ENCODE peak calls at places on chromosomes 11 and 22, in four cellular contexts. L, V, X and I are unnamed samples.

GRCh38 chr11:29263971-29264682 is 752.7 kb downstream of the KCNA4 start:
- DNase-seq in L (no peak), V (no peak), X (no peak), I (no peak)

GRCh38 chr11:90764691-90765090 is 541.8 kb upstream of the CHORDC1 start:
- DNase-seq in L (no peak), V (no peak), X (no peak), I (no peak)

GRCh38 chr11:78699606-78700005 is 124.9 kb upstream of the NARS2 start:
- DNase-seq in L (no peak), V (no peak), X (no peak), I (no peak)

GRCh38 chr11:17256512-17256911 is 20.0 kb upstream of the NUCB2 start:
- DNase-seq in L (no peak), V (no peak), X (no peak), I (peak)

GRCh38 chr22:19723165-19723989 is at the start of gene GP1BB:
- DNase-seq in L (no peak), V (no peak), X (peak), I (peak)

GRCh38 chr11:18727499-18728236 is 1.7 kb upstream of the IGSF22 start:
- DNase-seq in L (no peak), V (peak), X (peak), I (peak)

GRCh38 chr22:19868773-19869471 is 14.2 kb upstream of the GNB1L start:
- DNase-seq in L (no peak), V (no peak), X (peak), I (no peak)

GRCh38 chr11:108788565-108789199 is 123.8 kb downstream of the DDX10 start:
- DNase-seq in L (no peak), V (no peak), X (no peak), I (peak)

GRCh38 chr11:84922836-84923235 is 704.3 kb downstream of the DLG2 start:
- DNase-seq in L (no peak), V (no peak), X (no peak), I (no peak)

GRCh38 chr11:74092425-74092824 is 78.4 kb downstream of the C2CD3 start:
- DNase-seq in L (no peak), V (no peak), X (no peak), I (no peak)

GRCh38 chr22:20583471-20583922 is 76.1 kb downstream of the MED15 start:
- DNase-seq in L (no peak), V (no peak), X (no peak), I (no peak)

DNA sequence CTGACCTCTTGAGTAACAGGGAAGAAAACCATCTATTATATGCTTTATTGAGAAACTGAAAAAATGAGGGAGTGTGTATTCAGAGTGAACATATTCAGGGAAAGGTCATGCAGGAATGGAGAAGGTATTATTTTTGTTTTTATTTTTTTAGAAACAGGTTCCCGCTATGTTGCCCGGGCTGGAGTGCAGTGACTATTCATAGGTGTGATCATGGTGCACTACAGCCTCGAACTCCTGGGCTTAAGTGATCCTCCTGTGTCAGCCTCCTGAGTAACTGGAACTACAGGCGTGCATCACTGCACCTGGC is 8.7 kb upstream of the RCE1 start:
- DNase-seq in L (no peak), V (no peak), X (no peak), I (no peak)
- TF ChIP-seq CTCF in L (no peak), V (no peak), X (no peak), I (no peak)

GRCh38 chr11:118635237-118635591 is 27.8 kb downstream of the PHLDB1 start:
- DNase-seq in L (no peak), V (no peak), X (no peak), I (no peak)
- H3K27ac ChIP-seq in L (peak), V (no peak), X (peak), I (no peak)

DNA sequence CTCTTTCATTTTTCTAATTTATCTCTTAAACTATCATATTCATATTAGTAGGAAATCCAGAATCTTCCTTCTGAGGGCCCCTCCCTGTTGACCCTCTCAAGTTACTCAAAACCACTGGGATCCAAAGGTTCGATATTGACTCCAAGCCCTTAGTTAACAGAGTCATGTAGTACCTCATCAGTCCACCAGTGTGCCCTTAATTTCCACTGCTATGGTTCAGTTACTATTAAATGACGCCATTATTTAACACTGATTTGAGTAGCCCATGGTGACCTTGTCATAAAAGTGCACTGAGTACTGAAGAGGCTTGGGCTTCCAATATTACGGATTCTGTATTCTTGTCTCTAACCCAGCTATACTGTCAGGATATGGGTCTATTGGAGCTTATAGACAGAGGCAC is 91.9 kb upstream of the MS4A8 start:
- DNase-seq in L (no peak), V (no peak), X (no peak), I (no peak)
- TF ChIP-seq CTCF in L (no peak), V (no peak), X (no peak), I (no peak)

DNA sequence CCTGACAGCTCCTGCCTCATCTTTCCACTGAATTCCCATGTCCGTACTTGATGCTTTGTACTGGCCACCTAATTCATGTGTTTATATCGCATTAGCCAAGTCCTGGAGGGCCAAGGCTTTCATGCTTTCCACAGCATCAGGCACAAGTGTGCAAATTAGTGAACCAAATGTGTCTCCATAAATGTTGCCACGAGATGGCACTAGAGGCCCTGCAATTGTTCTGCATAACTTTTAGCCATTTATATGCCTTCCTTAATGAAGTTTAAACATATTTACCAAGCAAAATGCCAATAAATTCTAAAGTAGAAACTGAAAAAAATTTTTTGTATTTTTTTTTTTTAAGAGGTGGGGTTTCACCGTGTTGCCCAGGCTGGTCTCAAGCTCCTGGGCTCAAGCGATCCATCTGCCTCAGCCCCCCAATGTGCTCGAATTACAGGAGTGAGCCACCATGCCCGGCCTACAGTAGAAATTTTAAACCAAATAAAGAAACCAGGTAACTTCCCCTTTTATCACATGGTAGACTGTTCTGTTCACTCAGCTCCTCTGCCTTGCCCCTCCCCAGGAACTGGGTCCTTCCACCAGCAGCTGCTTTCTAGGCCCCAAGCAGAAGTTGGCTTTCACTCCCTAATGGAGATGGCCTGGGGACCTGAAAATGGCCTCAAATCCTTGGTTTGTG is 20.8 kb upstream of the IL18BP start:
- DNase-seq in L (peak), V (peak), X (peak), I (peak)
- H3K27ac ChIP-seq in L (no peak), V (peak), X (no peak), I (no peak)

DNA sequence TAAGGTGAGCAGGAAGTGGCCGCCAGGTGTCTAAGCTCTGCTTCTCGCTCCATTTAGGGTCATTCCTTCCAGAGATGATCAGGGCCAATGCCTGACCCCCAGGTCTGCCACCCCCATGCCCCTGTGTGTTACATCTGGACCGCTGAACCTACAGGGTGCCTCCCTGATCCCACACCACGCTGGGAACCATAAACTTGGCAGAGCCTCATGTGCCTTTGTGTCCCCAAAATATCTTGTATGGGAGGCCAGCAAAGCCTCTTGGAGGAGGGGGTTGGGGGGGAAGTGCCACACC is 3.7 kb downstream of the TST start:
- DNase-seq in L (no peak), V (no peak), X (no peak), I (no peak)
- TF ChIP-seq CTCF in L (no peak), V (no peak), X (no peak), I (no peak)

GRCh38 chr22:22449819-22450218 is 58.7 kb downstream of the ZNF280B start:
- DNase-seq in L (no peak), V (no peak), X (no peak), I (no peak)

GRCh38 chr22:22452996-22453686 is 55.4 kb downstream of the ZNF280B start:
- DNase-seq in L (no peak), V (no peak), X (no peak), I (no peak)

GRCh38 chr22:22446527-22446926 is 62.0 kb downstream of the ZNF280B start:
- DNase-seq in L (no peak), V (no peak), X (no peak), I (no peak)

GRCh38 chr22:22452211-22452610 is 56.3 kb downstream of the ZNF280B start:
- DNase-seq in L (no peak), V (no peak), X (no peak), I (no peak)

DNA sequence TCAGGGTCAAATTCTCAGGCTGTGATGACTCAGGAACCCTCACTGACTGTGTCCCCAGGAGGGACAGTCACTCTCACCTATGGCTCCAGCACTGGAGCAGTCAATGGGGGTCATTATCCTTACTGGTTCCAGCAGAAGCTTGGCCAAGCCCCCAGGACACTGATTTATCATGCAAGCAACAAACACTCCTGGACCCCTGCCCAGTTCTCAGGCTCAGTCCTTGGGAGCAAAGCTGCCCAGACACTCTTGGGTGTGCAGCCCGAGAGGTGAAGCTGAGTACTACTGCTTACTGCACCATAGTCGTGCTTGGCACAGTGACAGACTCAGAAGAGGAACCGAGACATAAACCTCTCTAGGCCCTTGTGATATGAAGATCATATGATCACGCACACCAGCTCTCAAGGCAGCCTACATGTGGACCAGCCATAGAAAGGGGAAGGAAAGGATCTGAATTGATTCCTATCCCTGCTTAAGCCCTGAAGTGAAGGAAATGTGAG is 58.2 kb downstream of the ZNF280B start:
- DNase-seq in L (peak), V (no peak), X (no peak), I (no peak)
- H3K27ac ChIP-seq in L (no peak), V (no peak), X (no peak), I (no peak)